ENCODE peak calls at places on chromosome 21, in seven cellular contexts. R, X, W, Q, H, G and B are unnamed samples.

GRCh38 chr21:35840197-35840799 is 220.0 kb downstream of the SETD4 start:
- DNase-seq in H (peak), W (peak), R (peak), G (peak), X (no peak), Q (peak), B (no peak)

GRCh38 chr21:45158491-45159423 is 84.4 kb downstream of the ADARB1 start:
- DNase-seq in R (no peak), X (no peak), H (no peak), G (no peak), W (no peak), Q (no peak), B (no peak)

GRCh38 chr21:35046880-35047229 is 2.2 kb downstream of the RUNX1 start:
- DNase-seq in W (no peak), G (peak), Q (no peak), H (peak), X (peak), R (no peak), B (no peak)

GRCh38 chr21:7917729-7918128 is 2603.7 kb upstream of the TPTE start:
- DNase-seq in R (peak), W (no peak), X (no peak), H (no peak), Q (no peak), G (no peak), B (no peak)

GRCh38 chr21:32604484-32604883 is 7.7 kb downstream of the CFAP298 start:
- DNase-seq in G (no peak), R (no peak), H (no peak), X (peak), Q (no peak), W (no peak), B (no peak)

GRCh38 chr21:33109574-33110339 is 39.8 kb downstream of the OLIG1 start:
- DNase-seq in W (peak), R (peak), X (peak), G (no peak), H (peak), Q (no peak), B (no peak)

GRCh38 chr21:38825269-38825668 is 19.5 kb downstream of the ETS2 start:
- DNase-seq in G (no peak), H (no peak), X (no peak), W (no peak), Q (no peak), R (no peak), B (no peak)

GRCh38 chr21:42403611-42404231 is at the start of gene UBASH3A:
- DNase-seq in Q (no peak), W (no peak), X (no peak), R (no peak), H (no peak), G (no peak), B (no peak)

GRCh38 chr21:27024971-27025370 is 58.1 kb upstream of the ADAMTS5 start:
- DNase-seq in W (no peak), Q (no peak), X (no peak), R (no peak), G (no peak), H (no peak), B (no peak)

GRCh38 chr21:17386498-17386897 is 126.3 kb upstream of the CXADR start:
- DNase-seq in W (no peak), G (no peak), R (no peak), Q (no peak), H (no peak), X (no peak), B (no peak)

GRCh38 chr21:33541105-33541711 is 709 bp downstream of the GART start:
- DNase-seq in X (no peak), H (peak), Q (peak), R (no peak), G (peak), W (peak), B (no peak)

GRCh38 chr21:44510508-44511218 is 29.3 kb downstream of the KRTAP10-1 start:
- DNase-seq in X (no peak), H (peak), Q (peak), G (peak), W (peak), R (peak), B (no peak)

GRCh38 chr21:44484498-44485253 is 29.4 kb downstream of the LRRC3 start:
- DNase-seq in X (no peak), G (no peak), H (no peak), Q (no peak), R (no peak), W (no peak), B (no peak)

GRCh38 chr21:15283789-15284188 is 219.0 kb upstream of the NRIP1 start:
- DNase-seq in Q (no peak), H (no peak), W (no peak), X (no peak), G (no peak), R (no peak), B (no peak)

GRCh38 chr21:43345746-43346409 is 81.1 kb downstream of the SIK1 start:
- DNase-seq in G (no peak), W (no peak), X (no peak), R (peak), Q (peak), H (peak), B (no peak)

GRCh38 chr21:9758888-9759287 is 762.5 kb upstream of the TPTE start:
- DNase-seq in G (no peak), H (no peak), Q (no peak), X (no peak), R (no peak), W (no peak), B (no peak)